ENCODE peak calls at places on chromosomes 4 and X, in four cellular contexts. I is heart right ventricle, H is HCT116, D is lower leg skin. S is an unnamed sample.
A peak's percentile ranks its signal among the peaks of the same experiment; 100 is the strongest.

GRCh38 chr4:37383579-37384229 is 139.2 kb downstream of the NWD2 start:
- DNase-seq in I (no peak), H (peak; percentile 36), D (no peak), S (no peak)

GRCh38 chr4:5973486-5974220 is 44.6 kb downstream of the C4orf50 start:
- DNase-seq in I (no peak), H (no peak), D (peak; percentile 78), S (no peak)

GRCh38 chr4:40264497-40264896 is 67.7 kb downstream of the RHOH start:
- DNase-seq in I (no peak), H (no peak), D (no peak), S (no peak)

GRCh38 chr4:15756361-15756861 is 21.7 kb upstream of the CD38 start:
- DNase-seq in I (no peak), H (peak; percentile 26), D (no peak), S (no peak)

GRCh38 chr4:21845663-21846062 is 102.9 kb downstream of the KCNIP4 start:
- DNase-seq in I (no peak), H (no peak), D (no peak), S (no peak)

GRCh38 chr4:139568206-139568969 is 12.4 kb upstream of the SETD7 start:
- DNase-seq in I (no peak), H (no peak), D (peak; percentile 73), S (no peak)

GRCh38 chrX:44462851-44463250 is 79.8 kb downstream of the FUNDC1 start:
- DNase-seq in I (peak; percentile 4), H (no peak), D (no peak), S (no peak)

GRCh38 chrX:42519666-42520231 is 258.2 kb downstream of the PPP1R2C start:
- DNase-seq in I (no peak), H (no peak), D (no peak), S (no peak)

GRCh38 chrX:103586314-103586646 is 965 bp downstream of the TCEAL4 start:
- DNase-seq in I (no peak), H (no peak), D (no peak), S (no peak)

GRCh38 chr4:112889619-112890294 is 159.7 kb upstream of the ANK2 start:
- DNase-seq in I (no peak), H (no peak), D (no peak), S (no peak)

GRCh38 chr4:177320721-177321120 is 11.0 kb downstream of the NEIL3 start:
- DNase-seq in I (no peak), H (no peak), D (no peak), S (no peak)

GRCh38 chr4:177321647-177322046 is 12.0 kb downstream of the NEIL3 start:
- DNase-seq in I (no peak), H (no peak), D (no peak), S (no peak)

GRCh38 chr4:177313263-177313662 is 3.6 kb downstream of the NEIL3 start:
- DNase-seq in I (no peak), H (no peak), D (no peak), S (no peak)

DNA sequence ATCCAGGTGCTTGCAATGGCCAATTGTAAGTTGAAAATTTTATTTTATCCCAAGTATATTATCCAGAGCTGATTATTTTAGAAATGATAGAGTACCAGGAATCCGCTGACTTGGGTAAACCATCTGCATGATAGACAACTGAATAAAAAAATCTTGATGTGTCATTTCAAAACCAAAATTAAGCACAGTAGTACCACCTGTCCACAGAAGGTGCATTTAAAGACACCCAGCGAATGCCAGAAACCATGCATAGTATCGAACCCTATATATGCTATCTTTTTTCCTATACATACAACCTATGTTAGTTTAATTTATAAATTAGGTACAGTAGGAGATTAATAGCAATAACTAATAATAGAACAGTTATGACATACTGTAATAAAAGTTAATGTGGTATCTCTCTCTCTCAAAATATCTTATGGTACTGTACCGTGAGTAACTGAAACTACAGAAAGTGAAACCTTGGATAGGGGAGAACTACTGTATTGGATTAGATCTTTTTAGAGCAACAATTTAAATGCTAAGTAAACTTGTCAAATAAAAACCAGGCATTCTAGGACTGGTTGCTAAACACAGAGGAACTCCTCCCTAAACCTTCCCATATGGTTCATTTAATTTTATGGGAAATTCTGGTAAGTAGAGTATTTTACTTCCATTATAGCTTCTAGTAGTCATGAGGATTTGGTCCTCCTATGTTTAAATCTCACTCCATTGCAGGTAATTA is 6.3 kb downstream of the NEIL3 start:
- DNase-seq in I (no peak), H (no peak), D (no peak), S (no peak)
- H3K4me3 ChIP-seq in I (peak overlapping the region; percentile 19), H (no peak overlapping the region), D (no peak overlapping the region), S (no peak overlapping the region)

GRCh38 chr4:152678841-152679240 is 956 bp downstream of the TMEM154 start:
- DNase-seq in I (no peak), H (no peak), D (no peak), S (no peak)
- H3K4me3 ChIP-seq in I (peak overlapping the region; percentile 62), H (no peak overlapping the region), D (no peak overlapping the region), S (peak overlapping the region; percentile 59)

DNA sequence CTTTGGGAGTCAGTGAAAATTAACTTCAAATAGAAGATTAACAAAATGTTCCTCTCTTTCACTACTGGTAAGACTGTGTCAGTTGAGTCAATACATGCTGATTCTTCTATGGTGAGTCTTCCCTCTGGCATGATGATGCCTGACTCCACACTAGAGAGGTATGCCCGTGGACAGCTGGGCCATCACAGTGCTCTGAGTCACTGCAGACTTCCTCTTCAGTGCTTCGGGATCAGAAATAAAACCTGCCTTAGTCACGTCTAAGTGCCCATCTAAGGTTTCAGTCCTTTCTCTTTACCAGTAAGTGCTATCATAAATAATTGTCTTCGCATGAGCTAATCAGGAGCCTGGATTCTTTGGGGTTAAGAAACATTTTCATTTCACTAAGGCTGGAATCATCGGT is 1.6 kb upstream of the ASB5 start:
- DNase-seq in I (no peak), H (peak; percentile 93), D (no peak), S (no peak)
- H3K4me3 ChIP-seq in I (no peak overlapping the region), H (peak overlapping the region; percentile 8), D (no peak overlapping the region), S (no peak overlapping the region)

GRCh38 chr4:78551420-78552351 is at the start of gene ANXA3:
- DNase-seq in I (peak; percentile 29), H (no peak), D (peak; percentile 88), S (no peak)
- H3K4me3 ChIP-seq in I (peak within 1 kb of the TSS; percentile 68), H (peak within 1 kb of the TSS; percentile 61), D (peak within 1 kb of the TSS; percentile 32), S (peak within 1 kb of the TSS; percentile 36)

DNA sequence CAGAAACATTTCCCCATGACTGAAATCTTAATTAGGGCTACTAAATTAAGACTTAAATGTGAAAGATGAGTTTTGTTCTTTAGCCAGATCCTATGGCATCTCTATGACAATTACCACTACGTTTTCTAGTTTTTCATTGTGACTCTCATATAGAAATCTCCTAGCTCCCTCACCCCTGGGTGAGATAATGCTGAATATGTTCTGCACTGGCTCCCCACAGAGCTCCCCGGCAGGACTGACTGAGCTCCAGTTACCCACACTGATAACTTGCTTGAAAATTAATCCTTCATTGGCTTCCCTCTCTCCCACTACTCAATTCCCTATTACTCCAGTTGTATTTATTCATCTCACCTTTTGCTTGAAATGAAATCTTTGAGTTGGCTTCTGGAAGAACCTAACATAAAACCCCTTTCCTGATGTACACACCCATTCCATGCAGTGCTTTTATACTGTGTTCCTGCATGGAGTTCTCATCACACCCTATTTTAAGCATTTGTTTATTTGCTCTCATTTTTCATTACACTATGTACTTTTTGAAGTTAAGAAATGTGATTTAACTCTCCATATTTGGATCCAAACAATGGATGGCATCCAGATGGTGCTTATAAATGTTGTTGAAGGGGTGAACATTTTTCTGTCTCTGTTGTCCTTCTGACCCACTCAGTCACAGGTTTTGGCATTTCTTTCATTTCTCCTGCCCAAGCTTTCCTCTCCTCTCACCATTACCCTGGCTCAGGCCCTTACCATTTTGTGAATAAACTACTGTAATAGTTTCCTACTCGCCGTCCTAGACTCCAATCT is 623.4 kb downstream of the SPRY1 start:
- DNase-seq in I (no peak), H (no peak), D (no peak), S (no peak)
- H3K4me3 ChIP-seq in I (no peak overlapping the region), H (no peak overlapping the region), D (no peak overlapping the region), S (no peak overlapping the region)

GRCh38 chr4:48120132-48120531 is 13.9 kb downstream of the TXK start:
- DNase-seq in I (no peak), H (no peak), D (no peak), S (no peak)

GRCh38 chr4:48124870-48125269 is 9.2 kb downstream of the TXK start:
- DNase-seq in I (no peak), H (no peak), D (no peak), S (no peak)

GRCh38 chr4:48121180-48121579 is 12.9 kb downstream of the TXK start:
- DNase-seq in I (no peak), H (no peak), D (no peak), S (no peak)

GRCh38 chr4:48126621-48127020 is 7.4 kb downstream of the TXK start:
- DNase-seq in I (no peak), H (no peak), D (no peak), S (no peak)

GRCh38 chr4:48122756-48123155 is 11.3 kb downstream of the TXK start:
- DNase-seq in I (no peak), H (no peak), D (no peak), S (no peak)
- H3K4me3 ChIP-seq in I (no peak overlapping the region), H (no peak overlapping the region), D (no peak overlapping the region), S (no peak overlapping the region)

GRCh38 chrX:77065896-77066295 is 381.3 kb upstream of the FGF16 start:
- DNase-seq in I (no peak), H (no peak), D (no peak), S (no peak)

DNA sequence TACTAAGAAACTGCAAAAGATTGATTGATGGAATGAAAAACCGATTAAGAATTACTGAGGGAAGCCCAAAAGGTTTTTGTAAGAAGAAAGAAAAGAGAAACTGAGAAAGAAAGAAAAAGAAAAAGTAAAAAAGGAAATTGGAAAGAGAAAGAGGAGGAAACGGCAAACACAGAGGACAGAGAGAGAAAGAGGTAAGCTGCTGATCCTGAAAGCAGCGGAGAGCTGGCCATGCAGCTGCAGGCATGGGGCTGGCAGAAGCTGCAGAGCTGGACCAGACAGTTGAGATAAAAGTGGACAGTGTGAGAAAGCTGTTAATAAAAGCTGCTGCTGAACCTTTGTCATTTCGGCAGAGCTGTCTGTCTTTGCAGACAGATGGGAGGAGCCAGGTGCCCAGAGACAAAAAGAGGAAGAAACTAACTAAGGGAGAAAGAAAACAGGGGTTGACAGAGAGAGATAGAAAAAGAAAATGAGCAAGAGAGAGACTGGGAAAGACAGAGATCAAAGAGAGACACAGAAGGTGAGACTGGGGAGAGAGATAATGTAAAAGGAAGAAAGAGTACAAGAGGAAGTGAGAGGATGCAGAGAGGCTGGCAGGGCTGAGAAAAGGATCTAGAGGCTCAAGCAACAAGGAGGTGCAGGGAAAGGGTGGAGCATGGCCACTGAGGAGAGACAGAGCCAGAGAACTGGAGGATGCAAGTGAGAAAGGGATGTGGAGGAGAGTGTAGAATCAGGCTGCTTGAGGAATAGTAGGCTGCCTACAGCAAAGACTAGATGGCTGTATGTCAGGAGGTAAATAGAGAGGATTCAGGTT is 376.9 kb upstream of the FGF16 start:
- DNase-seq in I (no peak), H (no peak), D (no peak), S (no peak)
- H3K4me3 ChIP-seq in I (no peak overlapping the region), H (no peak overlapping the region), D (no peak overlapping the region), S (no peak overlapping the region)

GRCh38 chrX:101659601-101660063 is at the start of gene ARMCX2:
- DNase-seq in I (peak; percentile 57), H (no peak), D (peak; percentile 85), S (no peak)
- H3K4me3 ChIP-seq in I (peak within 1 kb of the TSS; percentile 63), H (no peak within 1 kb of the TSS), D (peak within 1 kb of the TSS; percentile 30), S (peak within 1 kb of the TSS; percentile 52)

GRCh38 chrX:106726485-106727437 is at the start of gene RNF128:
- DNase-seq in I (peak; percentile 3), H (peak; percentile 70), D (no peak), S (no peak)
- H3K4me3 ChIP-seq in I (peak within 1 kb of the TSS; percentile 44), H (peak within 1 kb of the TSS; percentile 55), D (peak within 1 kb of the TSS; percentile 28), S (peak within 1 kb of the TSS; percentile 46)